ENCODE peak calls at places on chromosomes 12 and 14, in seven cellular contexts. N is sciatic nerve; T is DMS 273 treated with DMSO at 0.1 percent for 48 hours; R is stimulated activated effector memory CD8-positive, alpha-beta T cell treated with anti-CD3 and anti-CD28 coated beads, Interleukin-12 subunit alpha, Interleukin-12 subunit beta, amount 100 ng/mL, for 72 hours; A is stimulated activated CD4-positive, alpha-beta T cell treated with anti-CD3 and anti-CD28 coated beads, Interleukin-4, amount 100 ng/mL, for 48 hours; Z is NCI-H1048; Q is iPS DF 6.9. M is an unnamed sample.

GRCh38 chr12:103495783-103496456 is at the start of gene C12orf42:
- DNase-seq in N (no peak), T (no peak), R (peak; percentile 58), A (peak; percentile 30), Z (no peak), Q (no peak), M (peak; percentile 21)

GRCh38 chr14:92497391-92497790 is 16.2 kb upstream of the RIN3 start:
- DNase-seq in N (no peak), T (no peak), R (no peak), A (no peak), Z (no peak), Q (no peak), M (no peak)

GRCh38 chr14:34355584-34356266 is 106.3 kb downstream of the SPTSSA start:
- DNase-seq in N (no peak), T (peak; percentile 87), R (no peak), A (no peak), Z (no peak), Q (no peak), M (peak; percentile 35)

GRCh38 chr12:49697808-49698207 is 9.4 kb downstream of the FMNL3 start:
- DNase-seq in N (no peak), T (no peak), R (no peak), A (no peak), Z (no peak), Q (no peak), M (no peak)

GRCh38 chr14:50734950-50735697 is 67.0 kb upstream of the SAV1 start:
- DNase-seq in N (no peak), T (no peak), R (no peak), A (no peak), Z (no peak), Q (no peak), M (peak; percentile 46)

GRCh38 chr12:130280226-130280625 is 57.5 kb upstream of the PIWIL1 start:
- DNase-seq in N (no peak), T (no peak), R (no peak), A (no peak), Z (no peak), Q (no peak), M (no peak)

GRCh38 chr12:19978193-19978592 is 390.1 kb upstream of the PDE3A start:
- DNase-seq in N (no peak), T (no peak), R (no peak), A (no peak), Z (no peak), Q (no peak), M (peak; percentile 98)

GRCh38 chr14:104805326-104805678 is 4.4 kb downstream of the ZBTB42 start:
- DNase-seq in N (no peak), T (peak; percentile 75), R (no peak), A (no peak), Z (no peak), Q (no peak), M (peak; percentile 59)

GRCh38 chr14:74853581-74853980 is 22.4 kb downstream of the PROX2 start:
- DNase-seq in N (no peak), T (no peak), R (no peak), A (no peak), Z (no peak), Q (no peak), M (no peak)

GRCh38 chr12:43347026-43347425 is 205.0 kb downstream of the ADAMTS20 start:
- DNase-seq in N (no peak), T (no peak), R (no peak), A (no peak), Z (no peak), Q (no peak), M (no peak)

GRCh38 chr12:97308576-97309198 is 153.9 kb upstream of the RMST start:
- DNase-seq in N (no peak), T (no peak), R (no peak), A (no peak), Z (no peak), Q (no peak), M (peak; percentile 3)

GRCh38 chr12:125999643-126000042 is 934.4 kb downstream of the AACS start:
- DNase-seq in N (no peak), T (no peak), R (no peak), A (no peak), Z (no peak), Q (no peak), M (no peak)

GRCh38 chr12:2986876-2987275 is 27.7 kb downstream of the TEAD4 start:
- DNase-seq in N (no peak), T (no peak), R (no peak), A (no peak), Z (no peak), Q (no peak), M (no peak)

GRCh38 chr12:129659927-129660326 is 243.9 kb downstream of the TMEM132D start:
- DNase-seq in N (no peak), T (no peak), R (no peak), A (no peak), Z (no peak), Q (no peak), M (no peak)

GRCh38 chr14:52079239-52079956 is 10.5 kb upstream of the NID2 start:
- DNase-seq in N (no peak), T (no peak), R (no peak), A (no peak), Z (no peak), Q (no peak), M (peak; percentile 80)

GRCh38 chr14:47332099-47332498 is 343.3 kb downstream of the MDGA2 start:
- DNase-seq in N (no peak), T (no peak), R (no peak), A (no peak), Z (no peak), Q (no peak), M (no peak)

GRCh38 chr14:68230941-68231717 is 411.6 kb downstream of the RAD51B start:
- DNase-seq in N (no peak), T (no peak), R (no peak), A (no peak), Z (no peak), Q (no peak), M (peak; percentile 80)

GRCh38 chr12:29499235-29499634 is 1.7 kb upstream of the OVCH1 start:
- DNase-seq in N (no peak), T (no peak), R (no peak), A (no peak), Z (no peak), Q (no peak), M (no peak)

GRCh38 chr12:67068204-67068731 is 200.9 kb upstream of the CAND1 start:
- DNase-seq in N (no peak), T (no peak), R (no peak), A (no peak), Z (no peak), Q (no peak), M (no peak)

GRCh38 chr12:132167610-132168310 is 23.5 kb downstream of the NOC4L start:
- DNase-seq in N (no peak), T (no peak), R (no peak), A (no peak), Z (no peak), Q (no peak), M (no peak)

GRCh38 chr12:30896461-30896860 is 30.1 kb upstream of the TSPAN11 start:
- DNase-seq in N (no peak), T (no peak), R (no peak), A (no peak), Z (no peak), Q (no peak), M (no peak)

GRCh38 chr14:104681689-104682074 is 7.7 kb upstream of the INF2 start:
- DNase-seq in N (peak; percentile 92), T (no peak), R (no peak), A (no peak), Z (no peak), Q (peak; percentile 84), M (peak; percentile 83)

GRCh38 chr12:24881724-24882371 is 67.1 kb downstream of the BCAT1 start:
- DNase-seq in N (no peak), T (no peak), R (no peak), A (no peak), Z (no peak), Q (no peak), M (no peak)

GRCh38 chr14:28012629-28013415 is 753.8 kb upstream of the FOXG1 start:
- DNase-seq in N (no peak), T (no peak), R (no peak), A (no peak), Z (no peak), Q (no peak), M (peak; percentile 11)

GRCh38 chr12:65490193-65490592 is 211.7 kb downstream of the MSRB3 start:
- DNase-seq in N (no peak), T (no peak), R (no peak), A (no peak), Z (no peak), Q (no peak), M (peak; percentile 33)

GRCh38 chr14:51533160-51533559 is 118.5 kb upstream of the FRMD6 start:
- DNase-seq in N (no peak), T (no peak), R (no peak), A (no peak), Z (no peak), Q (no peak), M (peak; percentile 72)

GRCh38 chr12:11906284-11906935 is 164.3 kb upstream of the BCL2L14 start:
- DNase-seq in N (no peak), T (no peak), R (no peak), A (no peak), Z (no peak), Q (no peak), M (peak; percentile 35)

GRCh38 chr12:98417303-98417702 is 98.1 kb upstream of the TMPO start:
- DNase-seq in N (no peak), T (no peak), R (no peak), A (no peak), Z (no peak), Q (no peak), M (no peak)

GRCh38 chr14:57486767-57487379 is 6.8 kb downstream of the CCDC198 start:
- DNase-seq in N (no peak), T (peak; percentile 17), R (no peak), A (no peak), Z (no peak), Q (peak; percentile 9), M (peak; percentile 43)

GRCh38 chr12:75378354-75378753 is 12.5 kb upstream of the GLIPR1L2 start:
- DNase-seq in N (no peak), T (no peak), R (no peak), A (no peak), Z (no peak), Q (no peak), M (peak; percentile 11)

GRCh38 chr12:20646239-20646827 is 48.8 kb upstream of the SLCO1C1 start:
- DNase-seq in N (no peak), T (no peak), R (no peak), A (no peak), Z (no peak), Q (no peak), M (peak; percentile 63)

GRCh38 chr14:95290769-95291440 is 28.8 kb downstream of the CLMN start:
- DNase-seq in N (no peak), T (no peak), R (no peak), A (no peak), Z (no peak), Q (no peak), M (no peak)

GRCh38 chr14:93035917-93036651 is 79.6 kb downstream of the ITPK1 start:
- DNase-seq in N (peak; percentile 82), T (no peak), R (no peak), A (no peak), Z (no peak), Q (no peak), M (no peak)

GRCh38 chr12:123479442-123480180 is 21.7 kb downstream of the SNRNP35 start:
- DNase-seq in N (no peak), T (no peak), R (no peak), A (no peak), Z (no peak), Q (no peak), M (no peak)

GRCh38 chr12:89880695-89881350 is 172.2 kb upstream of the ATP2B1 start:
- DNase-seq in N (no peak), T (no peak), R (peak; percentile 63), A (no peak), Z (no peak), Q (no peak), M (no peak)

GRCh38 chr12:51621155-51621922 is 30.3 kb downstream of the SCN8A start:
- DNase-seq in N (no peak), T (no peak), R (no peak), A (no peak), Z (no peak), Q (no peak), M (no peak)

GRCh38 chr12:15644700-15645099 is 144.5 kb downstream of the EPS8 start:
- DNase-seq in N (no peak), T (no peak), R (no peak), A (no peak), Z (no peak), Q (no peak), M (peak; percentile 78)

M was measured in HCEC 1CT.